ENCODE peak calls at places on chromosomes 3 and 15, in four cellular contexts. T is tibial artery; D is lung; U is CD4-positive, alpha-beta T cell. S is an unnamed sample.
A peak's percentile ranks its signal among the peaks of the same experiment; 100 is the strongest.

GRCh38 chr3:52770581-52771333 is at the start of gene NEK4:
- DNase-seq in D (peak; percentile 92), T (peak; percentile 95), U (peak; percentile 80), S (peak; percentile 95)

GRCh38 chr3:107106316-107106715 is 270.9 kb upstream of the CCDC54 start:
- DNase-seq in T (no peak), D (no peak), U (no peak), S (no peak)

GRCh38 chr3:52062499-52062898 is 6.1 kb upstream of the DUSP7 start:
- DNase-seq in U (no peak), D (no peak), T (no peak), S (no peak)

GRCh38 chr3:99498544-99499234 is 139.7 kb upstream of the COL8A1 start:
- DNase-seq in T (peak; percentile 76), U (no peak), D (no peak), S (no peak)

GRCh38 chr3:115800489-115801080 is 177.3 kb downstream of the GAP43 start:
- DNase-seq in U (no peak), D (no peak), T (no peak), S (no peak)

GRCh38 chr3:119795849-119796248 is 13.9 kb downstream of the NR1I2 start:
- DNase-seq in T (no peak), U (no peak), D (no peak), S (no peak)

GRCh38 chr3:190644035-190644434 is 130.2 kb downstream of the IL1RAP start:
- DNase-seq in D (no peak), T (no peak), U (no peak), S (no peak)

GRCh38 chr15:20348900-20349773 is 192.5 kb downstream of the GOLGA6L6 start:
- DNase-seq in T (peak; percentile 69), U (no peak), D (peak; percentile 29), S (peak; percentile 24)

GRCh38 chr15:79953951-79954444 is 17.0 kb downstream of the BCL2A1 start:
- DNase-seq in T (no peak), U (no peak), D (no peak), S (no peak)

GRCh38 chr15:73697033-73697467 is 12.9 kb downstream of the CD276 start:
- DNase-seq in T (peak; percentile 87), D (peak; percentile 80), U (peak; percentile 64), S (peak; percentile 78)

GRCh38 chr3:45927881-45928280 is 15.4 kb upstream of the CXCR6 start:
- DNase-seq in T (no peak), U (no peak), D (no peak), S (no peak)

GRCh38 chr3:57981483-57982087 is 26.6 kb upstream of the FLNB start:
- DNase-seq in D (no peak), U (no peak), T (no peak), S (no peak)

GRCh38 chr15:68580883-68581155 is 2.0 kb downstream of the CORO2B start:
- DNase-seq in T (no peak), D (no peak), U (no peak), S (no peak)

GRCh38 chr3:11246663-11246970 is 25.6 kb upstream of the ATG7 start:
- DNase-seq in T (no peak), D (no peak), U (no peak), S (no peak)

GRCh38 chr3:9196009-9196408 is 53.4 kb downstream of the SRGAP3 start:
- DNase-seq in D (no peak), T (no peak), U (no peak), S (no peak)

GRCh38 chr3:55362206-55362960 is 124.7 kb downstream of the WNT5A start:
- DNase-seq in U (no peak), T (no peak), D (no peak), S (no peak)

GRCh38 chr15:89412906-89413411 is 78.3 kb upstream of the POLG start:
- DNase-seq in T (no peak), U (no peak), D (no peak), S (no peak)

GRCh38 chr3:151660890-151661289 is 72.8 kb upstream of the AADACL2 start:
- DNase-seq in T (no peak), D (no peak), U (no peak), S (no peak)

GRCh38 chr3:84885199-84885882 is 73.4 kb upstream of the CADM2 start:
- DNase-seq in U (no peak), T (no peak), D (no peak), S (peak; percentile 28)

GRCh38 chr15:69132935-69133861 is 27.2 kb upstream of the GLCE start:
- DNase-seq in T (no peak), U (no peak), D (no peak), S (no peak)

DNA sequence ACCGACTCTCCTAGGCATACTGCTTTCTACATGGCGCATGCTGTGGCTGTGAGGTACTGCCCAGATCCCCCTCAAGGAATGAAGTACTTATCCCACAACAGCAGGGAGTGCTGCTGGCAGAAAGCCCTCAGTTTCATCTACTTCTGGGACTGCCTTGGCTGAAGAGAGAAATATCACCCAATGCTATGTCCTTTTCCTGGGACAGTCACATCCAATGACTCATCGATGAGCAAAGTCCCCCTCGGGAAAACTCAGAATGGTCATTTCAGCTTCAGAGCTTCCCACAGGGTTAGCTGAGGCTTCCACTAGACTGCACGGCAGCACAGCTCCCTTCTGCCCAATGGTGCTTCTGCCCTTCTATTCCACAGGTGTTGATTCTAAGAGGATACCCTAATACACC is 3.6 kb upstream of the NMD3 start:
- DNase-seq in U (no peak), T (no peak), D (no peak), S (no peak)
- H3K27ac ChIP-seq in U (no peak overlapping the region), T (no peak overlapping the region), D (no peak overlapping the region), S (no peak overlapping the region)

GRCh38 chr3:114216186-114216970 is 21.0 kb downstream of the ZNF80 start:
- DNase-seq in T (no peak), D (no peak), U (no peak), S (no peak)

GRCh38 chr3:114213262-114213668 is 24.1 kb downstream of the ZNF80 start:
- DNase-seq in D (no peak), T (no peak), U (no peak), S (no peak)

GRCh38 chr3:114213669-114214541 is 23.5 kb downstream of the ZNF80 start:
- DNase-seq in T (no peak), D (no peak), U (peak; percentile 55), S (no peak)

GRCh38 chr3:114212646-114213045 is 24.7 kb downstream of the ZNF80 start:
- DNase-seq in T (no peak), D (no peak), U (no peak), S (no peak)

DNA sequence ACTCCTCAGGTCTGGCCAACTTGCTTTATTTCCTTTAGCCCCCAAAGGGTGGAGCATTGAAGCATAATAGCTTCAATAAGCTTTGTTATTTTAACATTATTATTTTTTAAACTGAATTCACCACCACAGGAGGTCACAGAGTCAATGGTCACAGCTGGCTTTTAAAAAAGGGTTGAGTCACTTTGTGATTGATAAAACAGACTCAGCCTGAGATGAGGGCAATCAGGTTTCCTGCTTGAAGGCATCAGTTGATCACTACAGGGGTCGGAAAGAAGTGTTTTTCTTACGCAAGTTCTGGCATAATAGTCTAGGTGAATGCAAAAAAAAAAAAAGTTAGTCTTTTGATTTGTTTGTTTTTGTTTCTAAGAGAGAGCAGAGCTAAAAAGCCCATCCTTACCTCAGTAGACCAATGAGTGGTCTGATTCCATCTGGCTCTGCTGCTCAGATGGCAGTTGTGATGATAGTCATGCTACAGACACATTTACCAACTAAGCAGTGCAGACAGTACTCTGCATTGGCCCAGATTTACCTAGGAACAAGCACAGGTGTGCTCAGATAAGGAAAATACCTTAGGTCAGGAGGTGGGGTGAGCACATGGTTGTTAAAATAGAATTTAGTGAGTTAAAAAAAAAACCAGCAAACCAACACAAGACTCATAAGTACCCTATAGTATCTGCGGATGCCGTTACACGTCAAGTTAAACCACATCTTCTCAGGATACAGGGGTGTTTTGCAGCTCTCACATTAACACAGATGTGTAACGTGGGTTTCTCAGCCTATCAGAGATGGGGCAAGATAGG is 22.6 kb downstream of the ZNF80 start:
- DNase-seq in T (no peak), U (no peak), D (no peak), S (no peak)
- H3K27ac ChIP-seq in T (no peak overlapping the region), U (peak overlapping the region; percentile 93), D (peak overlapping the region; percentile 48), S (no peak overlapping the region)

GRCh38 chr15:74978503-74978902 is 16.9 kb upstream of the SCAMP5 start:
- DNase-seq in U (peak; percentile 48), D (no peak), T (no peak), S (no peak)

GRCh38 chr15:74988007-74988800 is 7.2 kb upstream of the SCAMP5 start:
- DNase-seq in T (no peak), D (no peak), U (peak; percentile 7), S (peak; percentile 49)

GRCh38 chr15:74978077-74978476 is 17.3 kb upstream of the SCAMP5 start:
- DNase-seq in U (no peak), T (no peak), D (no peak), S (no peak)

GRCh38 chr15:74982183-74982582 is 13.2 kb upstream of the SCAMP5 start:
- DNase-seq in D (no peak), U (no peak), T (no peak), S (no peak)

DNA sequence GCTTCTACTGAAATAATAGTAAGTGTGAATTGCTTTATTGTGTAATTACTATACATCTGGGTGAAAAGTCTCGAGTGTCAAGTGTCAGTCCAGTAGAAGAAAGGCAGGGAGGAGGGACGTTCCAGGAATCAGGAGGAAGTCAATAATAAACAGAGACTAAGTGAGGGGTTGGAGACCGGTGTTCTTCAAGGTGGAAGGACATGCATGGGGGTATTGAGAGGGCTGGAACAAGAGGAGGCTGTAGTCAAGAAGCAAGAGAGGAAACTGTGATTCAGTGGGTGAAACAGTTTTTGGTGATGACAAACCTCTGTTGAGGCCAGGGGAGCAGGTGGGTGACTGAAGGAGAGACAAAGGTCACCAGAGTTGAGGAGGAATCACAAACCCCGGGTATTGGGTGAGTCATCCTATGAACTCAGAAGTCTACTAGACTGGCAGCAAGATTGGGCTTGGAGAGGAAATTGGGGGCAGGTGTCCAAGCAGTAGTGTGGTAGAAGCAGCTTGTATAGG is 11.6 kb upstream of the SCAMP5 start:
- DNase-seq in U (no peak), D (no peak), T (no peak), S (no peak)
- H3K27ac ChIP-seq in U (no peak overlapping the region), D (no peak overlapping the region), T (no peak overlapping the region), S (no peak overlapping the region)

DNA sequence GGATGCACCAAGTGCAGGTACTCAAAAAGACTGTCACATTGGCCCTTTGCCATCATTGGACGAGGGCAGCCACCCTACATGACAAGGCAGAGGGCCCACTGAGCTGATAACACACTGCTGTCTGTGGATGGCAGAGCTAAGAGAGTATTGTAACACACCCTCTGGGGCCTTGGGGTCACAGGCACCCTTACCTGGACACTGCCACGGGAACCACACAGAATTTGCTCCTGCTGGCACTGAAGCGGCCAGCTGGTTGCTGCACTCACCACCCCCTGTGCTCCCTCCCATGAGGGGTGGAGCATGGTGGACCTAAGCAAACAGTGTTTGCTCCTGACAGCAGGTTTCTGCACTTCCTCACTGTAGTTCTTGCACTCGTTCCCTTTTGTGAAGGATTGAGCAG is 208.2 kb upstream of the SGO1 start:
- DNase-seq in D (no peak), U (no peak), T (no peak), S (no peak)
- H3K27ac ChIP-seq in D (no peak overlapping the region), U (no peak overlapping the region), T (no peak overlapping the region), S (no peak overlapping the region)

GRCh38 chr15:58049520-58050227 is 15.8 kb downstream of the ALDH1A2 start:
- DNase-seq in T (no peak), U (no peak), D (no peak), S (no peak)
- H3K27ac ChIP-seq in T (no peak overlapping the region), U (no peak overlapping the region), D (no peak overlapping the region), S (no peak overlapping the region)

GRCh38 chr3:143311096-143311495 is 191.5 kb downstream of the CHST2 start:
- DNase-seq in U (no peak), D (no peak), T (no peak), S (no peak)

GRCh38 chr3:143315766-143316165 is 196.2 kb downstream of the CHST2 start:
- DNase-seq in T (no peak), D (no peak), U (no peak), S (no peak)

GRCh38 chr3:143313025-143313424 is 193.5 kb downstream of the CHST2 start:
- DNase-seq in D (no peak), T (no peak), U (no peak), S (no peak)

GRCh38 chr3:143313598-143314188 is 194.1 kb downstream of the CHST2 start:
- DNase-seq in T (no peak), U (no peak), D (no peak), S (no peak)

GRCh38 chr3:143314291-143315093 is 194.9 kb downstream of the CHST2 start:
- DNase-seq in T (no peak), U (no peak), D (no peak), S (no peak)
- H3K27ac ChIP-seq in T (no peak overlapping the region), U (no peak overlapping the region), D (no peak overlapping the region), S (no peak overlapping the region)

S was measured in stomach.